ENCODE peak calls at places on chromosome 10, in four cellular contexts. P is cardiac fibroblast, X is colonic mucosa, L is small intestine. D is an unnamed sample.

GRCh38 chr10:26439436-26440090 is 1.4 kb downstream of the APBB1IP start:
- DNase-seq in P (no peak), X (no peak), L (no peak), D (no peak)

GRCh38 chr10:100100651-100101525 is 19.2 kb upstream of the CPN1 start:
- DNase-seq in P (peak; percentile 58), X (no peak), L (no peak), D (peak; percentile 51)

GRCh38 chr10:90418869-90419652 is 438.8 kb downstream of the HTR7 start:
- DNase-seq in P (peak; percentile 97), X (no peak), L (peak; percentile 77), D (peak; percentile 88)

GRCh38 chr10:103067484-103067883 is 125.6 kb downstream of the NT5C2 start:
- DNase-seq in P (no peak), X (no peak), L (peak; percentile 31), D (no peak)

GRCh38 chr10:17199351-17199804 is 2.1 kb downstream of the TRDMT1 start:
- DNase-seq in P (peak; percentile 71), X (no peak), L (no peak), D (no peak)

GRCh38 chr10:11647676-11648075 is 36.2 kb upstream of the USP6NL start:
- DNase-seq in P (peak; percentile 59), X (no peak), L (no peak), D (no peak)

GRCh38 chr10:89518876-89519842 is 16.2 kb downstream of the SLC16A12 start:
- DNase-seq in P (peak; percentile 98), X (no peak), L (no peak), D (peak; percentile 92)

GRCh38 chr10:5504146-5505072 is 5.0 kb upstream of the CALML5 start:
- DNase-seq in P (no peak), X (peak; percentile 52), L (peak; percentile 69), D (no peak)

GRCh38 chr10:99676895-99677294 is 17.6 kb downstream of the ENTPD7 start:
- DNase-seq in P (no peak), X (no peak), L (no peak), D (no peak)

GRCh38 chr10:124217031-124217430 is 123.6 kb upstream of the CHST15 start:
- DNase-seq in P (no peak), X (no peak), L (no peak), D (no peak)

GRCh38 chr10:23189024-23189423 is 3.1 kb upstream of the PTF1A start:
- DNase-seq in P (no peak), X (no peak), L (no peak), D (no peak)

DNA sequence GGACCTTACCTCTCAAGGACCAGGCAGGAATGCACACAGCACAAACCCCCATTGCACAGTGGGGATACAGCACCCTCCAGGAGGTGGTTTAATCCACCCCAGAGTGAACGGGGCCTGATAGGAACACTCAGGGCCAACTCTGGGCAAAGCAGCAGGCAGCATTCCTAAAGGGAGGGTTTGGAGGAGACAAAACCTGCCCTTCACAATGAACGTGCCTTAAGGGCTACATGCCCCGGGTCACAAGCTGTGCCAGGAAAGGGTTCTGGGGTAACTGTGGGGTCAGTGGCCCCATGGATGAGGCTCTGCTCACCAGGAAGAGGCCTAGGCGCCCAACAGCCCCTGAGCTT is 1.1 kb downstream of the GPRIN2 start:
- DNase-seq in P (no peak), X (peak; percentile 29), L (no peak), D (no peak)
- H3K4me3 ChIP-seq in P (no peak overlapping the region), X (peak overlapping the region; percentile 63), L (no peak overlapping the region), D (no peak overlapping the region)

GRCh38 chr10:62058476-62058875 is 157.0 kb downstream of the ARID5B start:
- DNase-seq in P (no peak), X (no peak), L (no peak), D (peak; percentile 49)

GRCh38 chr10:62058896-62059423 is 157.5 kb downstream of the ARID5B start:
- DNase-seq in P (no peak), X (no peak), L (peak; percentile 61), D (no peak)

GRCh38 chr10:62057359-62057758 is 155.9 kb downstream of the ARID5B start:
- DNase-seq in P (peak; percentile 65), X (no peak), L (no peak), D (no peak)

GRCh38 chr10:62056660-62057059 is 155.2 kb downstream of the ARID5B start:
- DNase-seq in P (no peak), X (no peak), L (no peak), D (no peak)

DNA sequence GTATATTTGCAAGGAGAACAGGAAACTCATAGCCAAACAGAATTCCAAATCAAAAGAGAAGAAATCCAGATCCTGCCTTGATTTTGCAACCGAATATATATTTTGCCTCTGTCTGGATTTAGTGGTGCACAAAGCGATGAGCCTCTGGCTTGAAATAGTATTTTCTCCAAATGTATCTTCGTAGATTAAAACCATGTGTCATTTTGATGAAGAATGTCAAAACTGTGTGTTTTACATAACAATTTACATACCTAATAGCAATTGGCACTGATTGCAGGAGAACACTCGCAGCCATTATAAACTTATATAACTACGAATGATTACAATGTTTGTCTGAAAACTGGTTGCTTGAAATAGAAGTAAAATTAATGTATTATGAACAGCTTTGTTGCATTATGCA is 156.4 kb downstream of the ARID5B start:
- DNase-seq in P (no peak), X (no peak), L (no peak), D (no peak)
- H3K4me3 ChIP-seq in P (no peak overlapping the region), X (no peak overlapping the region), L (no peak overlapping the region), D (peak overlapping the region; percentile 12)

DNA sequence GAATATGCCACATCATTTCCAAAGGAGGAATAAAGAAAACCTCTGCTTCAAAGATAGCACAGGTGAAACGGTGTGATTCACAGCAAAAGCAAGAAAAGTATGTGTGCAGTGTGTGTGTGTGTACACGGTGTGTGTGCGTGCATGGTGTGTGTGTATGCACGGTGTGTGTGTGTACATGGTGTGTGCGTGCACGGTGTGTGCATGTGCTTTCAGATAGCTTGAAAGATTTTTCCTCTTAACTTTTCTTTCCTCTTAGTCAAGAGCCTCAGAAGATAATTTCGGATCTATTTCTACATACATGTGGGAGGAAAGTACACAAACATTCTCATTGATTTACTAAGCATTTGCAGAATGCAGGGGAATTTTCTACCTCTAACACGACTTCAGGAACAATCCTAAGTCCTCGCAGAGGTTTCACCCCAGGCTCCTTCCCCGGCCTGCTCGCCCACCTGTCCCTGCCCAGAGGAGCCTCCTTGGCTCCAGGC is 2.9 kb downstream of the FGFR2 start:
- DNase-seq in P (no peak), X (no peak), L (no peak), D (no peak)
- H3K4me3 ChIP-seq in P (no peak overlapping the region), X (peak overlapping the region; percentile 65), L (no peak overlapping the region), D (no peak overlapping the region)

GRCh38 chr10:55627526-55628170 is 733.4 kb downstream of the ZWINT start:
- DNase-seq in P (no peak), X (no peak), L (no peak), D (no peak)
- H3K4me3 ChIP-seq in P (peak overlapping the region; percentile 25), X (no peak overlapping the region), L (no peak overlapping the region), D (no peak overlapping the region)

GRCh38 chr10:58554316-58554715 is 41.6 kb downstream of the BICC1 start:
- DNase-seq in P (peak; percentile 45), X (no peak), L (no peak), D (no peak)
- H3K4me3 ChIP-seq in P (no peak overlapping the region), X (no peak overlapping the region), L (no peak overlapping the region), D (no peak overlapping the region)

DNA sequence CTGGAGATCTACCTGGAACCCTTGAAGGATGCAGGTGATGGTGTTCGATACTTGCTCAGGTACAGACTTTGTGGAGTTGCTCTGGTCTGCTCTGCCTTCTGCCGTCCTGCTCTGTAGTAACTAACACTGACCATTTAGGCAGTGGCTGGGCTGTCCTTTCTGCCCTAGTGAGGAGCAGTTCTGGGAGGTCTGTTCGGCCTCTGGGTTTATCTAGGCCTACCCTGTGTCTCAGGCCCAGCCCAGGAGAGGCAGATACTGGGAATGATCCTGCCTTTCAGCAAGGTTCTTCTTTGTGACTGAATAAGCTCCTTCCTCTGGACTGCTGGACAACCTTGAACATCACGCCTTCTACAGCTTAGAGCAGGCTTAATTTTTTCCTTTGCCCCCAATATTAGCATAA is 1.7 kb downstream of the ZFYVE27 start:
- DNase-seq in P (no peak), X (no peak), L (no peak), D (no peak)
- H3K4me3 ChIP-seq in P (no peak overlapping the region), X (no peak overlapping the region), L (no peak overlapping the region), D (no peak overlapping the region)

DNA sequence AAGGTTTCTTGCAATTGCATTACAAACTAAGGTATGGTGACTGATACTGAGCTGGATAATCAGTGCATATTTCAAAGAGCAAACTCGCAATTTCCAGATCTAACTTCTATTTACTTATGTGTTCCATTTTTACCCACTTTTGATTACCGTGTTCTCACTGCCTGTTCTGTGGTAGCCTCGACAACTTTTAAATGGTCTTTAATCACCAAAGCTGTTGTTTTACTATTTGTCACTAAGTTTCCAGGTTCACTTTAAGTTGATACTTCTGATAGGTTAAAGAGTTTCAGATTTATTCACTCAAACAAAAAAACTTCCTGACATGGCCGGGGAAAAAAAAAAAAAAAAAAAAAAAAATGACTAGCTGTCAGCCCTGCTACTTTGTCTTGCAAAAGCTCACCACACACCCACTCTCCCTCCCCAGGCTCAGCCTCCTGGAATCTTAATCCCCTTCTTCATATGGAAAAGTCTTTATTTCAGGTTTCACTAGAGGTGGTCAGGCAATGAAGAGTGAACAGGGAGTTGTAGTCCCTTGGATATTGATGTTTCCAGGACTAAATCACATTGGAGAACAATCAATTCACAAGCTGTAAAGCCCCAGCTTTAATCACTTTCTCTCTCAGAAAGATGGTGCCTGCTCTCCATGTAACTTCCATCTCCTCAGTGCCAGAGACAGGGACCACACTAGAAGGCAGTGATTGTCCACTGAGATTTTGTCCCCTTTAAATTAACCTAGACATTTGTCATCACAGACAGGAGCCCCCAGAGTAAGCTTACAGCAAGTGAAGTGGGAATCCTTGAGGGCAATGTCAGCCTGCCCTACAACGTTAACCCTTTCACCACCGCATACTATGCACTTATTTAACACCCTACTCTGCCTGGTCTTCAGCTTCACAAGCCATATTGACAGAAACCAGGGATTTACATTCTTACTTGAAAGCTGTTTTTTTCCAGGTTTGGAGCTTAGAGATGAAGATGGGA is 749.1 kb upstream of the SORCS1 start:
- DNase-seq in P (no peak), X (no peak), L (no peak), D (no peak)
- H3K4me3 ChIP-seq in P (no peak overlapping the region), X (no peak overlapping the region), L (no peak overlapping the region), D (peak overlapping the region; percentile 41)

GRCh38 chr10:784377-784758 is 94.9 kb upstream of the DIP2C start:
- DNase-seq in P (no peak), X (peak; percentile 18), L (no peak), D (no peak)
- H3K4me3 ChIP-seq in P (peak overlapping the region; percentile 38), X (peak overlapping the region; percentile 22), L (no peak overlapping the region), D (peak overlapping the region; percentile 45)

GRCh38 chr10:101858723-101859500 is 15.3 kb upstream of the KCNIP2 start:
- DNase-seq in P (no peak), X (no peak), L (no peak), D (no peak)
- H3K4me3 ChIP-seq in P (no peak overlapping the region), X (no peak overlapping the region), L (no peak overlapping the region), D (no peak overlapping the region)

D was measured in foreskin fibroblast.